ENCODE peak calls at places on chromosomes 2 and 18, in four cellular contexts. L is transverse colon, P is cardiac fibroblast, Q is GM23338. I is an unnamed sample.

GRCh38 chr2:180523629-180524340 is 456.6 kb upstream of the UBE2E3 start:
- DNase-seq in L (no peak), P (peak), Q (no peak), I (no peak)

GRCh38 chr2:217789003-217789735 is 213.6 kb downstream of the TNS1 start:
- DNase-seq in L (peak), P (peak), Q (peak), I (no peak)

GRCh38 chr18:3394648-3395047 is 55.3 kb upstream of the TGIF1 start:
- DNase-seq in L (no peak), P (no peak), Q (no peak), I (no peak)

GRCh38 chr2:14994721-14995120 is 362.2 kb downstream of the LRATD1 start:
- DNase-seq in L (no peak), P (no peak), Q (no peak), I (no peak)

GRCh38 chr2:129720761-129721160 is 258.7 kb upstream of the RAB6C start:
- DNase-seq in L (no peak), P (no peak), Q (no peak), I (no peak)

GRCh38 chr2:240620149-240620731 is 5.0 kb upstream of the GPR35 start:
- DNase-seq in L (no peak), P (no peak), Q (no peak), I (no peak)

GRCh38 chr2:135162377-135162776 is 110.3 kb downstream of the RAB3GAP1 start:
- DNase-seq in L (no peak), P (no peak), Q (no peak), I (no peak)

GRCh38 chr2:212936572-212936971 is 214.8 kb downstream of the IKZF2 start:
- DNase-seq in L (no peak), P (no peak), Q (no peak), I (no peak)

GRCh38 chr2:26088038-26088643 is 54.3 kb downstream of the RAB10 start:
- DNase-seq in L (no peak), P (peak), Q (peak), I (no peak)

GRCh38 chr2:224182498-224182897 is 143.4 kb upstream of the SERPINE2 start:
- DNase-seq in L (no peak), P (no peak), Q (no peak), I (no peak)

GRCh38 chr18:78925557-78926242 is 53.9 kb upstream of the SALL3 start:
- DNase-seq in L (no peak), P (no peak), Q (no peak), I (no peak)

GRCh38 chr2:119264781-119265692 is 41.4 kb downstream of the STEAP3 start:
- DNase-seq in L (peak), P (peak), Q (peak), I (no peak)

GRCh38 chr2:70243804-70244584 is 4.4 kb downstream of the TIA1 start:
- DNase-seq in L (no peak), P (no peak), Q (no peak), I (no peak)

GRCh38 chr2:164535280-164536025 is 85.8 kb downstream of the GRB14 start:
- DNase-seq in L (no peak), P (no peak), Q (no peak), I (no peak)

GRCh38 chr2:128838244-128838643 is 519.6 kb upstream of the HS6ST1 start:
- DNase-seq in L (no peak), P (no peak), Q (no peak), I (no peak)

GRCh38 chr2:214742119-214742518 is 67.4 kb downstream of the BARD1 start:
- DNase-seq in L (no peak), P (no peak), Q (no peak), I (no peak)

GRCh38 chr2:5911801-5912200 is 219.6 kb downstream of the SOX11 start:
- DNase-seq in L (no peak), P (no peak), Q (no peak), I (no peak)

GRCh38 chr2:235021752-235022151 is 69.9 kb downstream of the SH3BP4 start:
- DNase-seq in L (no peak), P (peak), Q (no peak), I (no peak)

GRCh38 chr2:182994228-182994912 is 43.9 kb downstream of the NCKAP1 start:
- DNase-seq in L (no peak), P (no peak), Q (no peak), I (no peak)

GRCh38 chr18:58417752-58418151 is 211.1 kb downstream of the ALPK2 start:
- DNase-seq in L (no peak), P (peak), Q (no peak), I (peak)

GRCh38 chr2:855177-855576 is 95.5 kb upstream of the SNTG2 start:
- DNase-seq in L (no peak), P (no peak), Q (no peak), I (no peak)

GRCh38 chr2:7430421-7430868 is 513.2 kb downstream of the RNF144A start:
- DNase-seq in L (no peak), P (no peak), Q (peak), I (no peak)

GRCh38 chr2:57656198-57656597 is 390.4 kb upstream of the VRK2 start:
- DNase-seq in L (no peak), P (no peak), Q (no peak), I (no peak)

GRCh38 chr2:201129044-201129505 is 13.1 kb downstream of the CFLAR start:
- DNase-seq in L (peak), P (peak), Q (no peak), I (no peak)

GRCh38 chr2:237879058-237879430 is 19.6 kb downstream of the RAMP1 start:
- DNase-seq in L (no peak), P (peak), Q (no peak), I (no peak)

DNA sequence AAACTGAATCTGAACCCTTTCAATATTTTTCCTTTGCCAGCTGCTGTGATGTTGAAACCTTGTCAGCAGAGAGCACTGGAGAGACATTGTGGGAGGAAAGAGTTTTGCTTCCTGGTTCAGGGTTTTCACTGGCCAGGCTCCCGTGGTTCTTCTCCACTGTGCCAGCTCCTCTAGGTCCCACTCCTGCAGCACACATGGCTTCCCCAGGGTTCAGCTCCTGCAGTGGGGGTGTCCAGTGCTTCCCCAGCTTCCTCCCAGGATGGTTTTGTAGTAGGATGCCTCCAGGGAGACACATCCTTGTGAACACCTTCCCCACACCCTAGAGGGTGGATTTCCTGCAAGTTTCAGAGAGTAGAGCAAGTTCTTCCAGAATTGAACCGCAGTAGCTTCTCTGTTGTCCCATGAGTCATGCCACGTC is 24.0 kb upstream of the SULT1C3 start:
- DNase-seq in L (peak), P (peak), Q (peak), I (no peak)
- TF ChIP-seq CTCF in L (peak), P (peak), Q (peak), I (peak)

GRCh38 chr18:9184998-9185613 is 48.5 kb downstream of the ANKRD12 start:
- DNase-seq in L (no peak), P (peak), Q (no peak), I (no peak)
- H3K4me3 ChIP-seq in L (no peak), P (no peak), Q (no peak), I (no peak)

GRCh38 chr2:230614040-230614439 is 98.6 kb upstream of the CAB39 start:
- DNase-seq in L (no peak), P (no peak), Q (no peak), I (no peak)
- TF ChIP-seq CTCF in L (no peak), P (no peak), Q (no peak), I (no peak)

GRCh38 chr18:31876707-31877106 is 66.2 kb downstream of the TRAPPC8 start:
- DNase-seq in L (no peak), P (no peak), Q (no peak), I (no peak)
- H3K4me3 ChIP-seq in L (no peak), P (no peak), Q (no peak), I (no peak)

I was measured in LNCaP clone FGC.